ENCODE peak calls at places on chromosomes 6 and 20, in seven cellular contexts. One of them, this sample, is unnamed.

GRCh38 chr6:90895299-90896164 is 308.7 kb upstream of the MAP3K7 start:
- DNase-seq in progenitor cell of endocrine pancreas: no peak
- DNase-seq in choroid plexus epithelial cell: no peak
- DNase-seq in H1: no peak
- DNase-seq in epithelial cell of esophagus: no peak
- DNase-seq in heart right ventricle: no peak
- DNase-seq in activated CD8-positive, alpha-beta T cell treated with anti-CD3 and anti-CD28 coated beads for 36 hours: no peak
- DNase-seq in this sample: no peak

GRCh38 chr6:28922841-28923317 is 906 bp downstream of the TRIM27 start:
- DNase-seq in heart right ventricle: peak
- DNase-seq in activated CD8-positive, alpha-beta T cell treated with anti-CD3 and anti-CD28 coated beads for 36 hours: peak
- DNase-seq in choroid plexus epithelial cell: peak
- DNase-seq in epithelial cell of esophagus: peak
- DNase-seq in H1: no peak
- DNase-seq in progenitor cell of endocrine pancreas: peak
- DNase-seq in this sample: peak

GRCh38 chr20:63850689-63851547 is 10.4 kb upstream of the ABHD16B start:
- DNase-seq in activated CD8-positive, alpha-beta T cell treated with anti-CD3 and anti-CD28 coated beads for 36 hours: peak
- DNase-seq in epithelial cell of esophagus: no peak
- DNase-seq in heart right ventricle: no peak
- DNase-seq in H1: no peak
- DNase-seq in progenitor cell of endocrine pancreas: no peak
- DNase-seq in choroid plexus epithelial cell: no peak
- DNase-seq in this sample: peak

GRCh38 chr20:50110141-50111047 is 2.6 kb downstream of the UBE2V1 start:
- DNase-seq in choroid plexus epithelial cell: peak
- DNase-seq in progenitor cell of endocrine pancreas: no peak
- DNase-seq in activated CD8-positive, alpha-beta T cell treated with anti-CD3 and anti-CD28 coated beads for 36 hours: peak
- DNase-seq in H1: no peak
- DNase-seq in heart right ventricle: no peak
- DNase-seq in epithelial cell of esophagus: peak
- DNase-seq in this sample: peak

GRCh38 chr6:68167604-68168003 is 467.5 kb upstream of the ADGRB3 start:
- DNase-seq in heart right ventricle: no peak
- DNase-seq in activated CD8-positive, alpha-beta T cell treated with anti-CD3 and anti-CD28 coated beads for 36 hours: no peak
- DNase-seq in choroid plexus epithelial cell: no peak
- DNase-seq in epithelial cell of esophagus: no peak
- DNase-seq in H1: no peak
- DNase-seq in progenitor cell of endocrine pancreas: no peak
- DNase-seq in this sample: no peak

GRCh38 chr6:152952045-152952444 is 30.8 kb downstream of the FBXO5 start:
- DNase-seq in activated CD8-positive, alpha-beta T cell treated with anti-CD3 and anti-CD28 coated beads for 36 hours: peak
- DNase-seq in choroid plexus epithelial cell: peak
- DNase-seq in progenitor cell of endocrine pancreas: no peak
- DNase-seq in epithelial cell of esophagus: no peak
- DNase-seq in H1: peak
- DNase-seq in heart right ventricle: no peak
- DNase-seq in this sample: no peak

GRCh38 chr20:13817342-13817741 is 32.5 kb downstream of the NDUFAF5 start:
- DNase-seq in epithelial cell of esophagus: peak
- DNase-seq in choroid plexus epithelial cell: peak
- DNase-seq in H1: no peak
- DNase-seq in progenitor cell of endocrine pancreas: no peak
- DNase-seq in heart right ventricle: no peak
- DNase-seq in activated CD8-positive, alpha-beta T cell treated with anti-CD3 and anti-CD28 coated beads for 36 hours: no peak
- DNase-seq in this sample: no peak

GRCh38 chr6:50180646-50181045 is 130.9 kb upstream of the DEFB112 start:
- DNase-seq in progenitor cell of endocrine pancreas: no peak
- DNase-seq in epithelial cell of esophagus: no peak
- DNase-seq in choroid plexus epithelial cell: no peak
- DNase-seq in H1: no peak
- DNase-seq in heart right ventricle: no peak
- DNase-seq in activated CD8-positive, alpha-beta T cell treated with anti-CD3 and anti-CD28 coated beads for 36 hours: no peak
- DNase-seq in this sample: no peak

GRCh38 chr20:47725248-47725973 is 59.9 kb downstream of the SULF2 start:
- DNase-seq in activated CD8-positive, alpha-beta T cell treated with anti-CD3 and anti-CD28 coated beads for 36 hours: peak
- DNase-seq in heart right ventricle: peak
- DNase-seq in H1: peak
- DNase-seq in progenitor cell of endocrine pancreas: peak
- DNase-seq in epithelial cell of esophagus: peak
- DNase-seq in choroid plexus epithelial cell: peak
- DNase-seq in this sample: peak

GRCh38 chr6:150624199-150624598 is 24.5 kb downstream of the PLEKHG1 start:
- DNase-seq in H1: no peak
- DNase-seq in progenitor cell of endocrine pancreas: no peak
- DNase-seq in heart right ventricle: no peak
- DNase-seq in epithelial cell of esophagus: no peak
- DNase-seq in choroid plexus epithelial cell: no peak
- DNase-seq in activated CD8-positive, alpha-beta T cell treated with anti-CD3 and anti-CD28 coated beads for 36 hours: no peak
- DNase-seq in this sample: no peak

GRCh38 chr6:43776115-43776798 is 6.2 kb downstream of the VEGFA start:
- DNase-seq in activated CD8-positive, alpha-beta T cell treated with anti-CD3 and anti-CD28 coated beads for 36 hours: no peak
- DNase-seq in epithelial cell of esophagus: no peak
- DNase-seq in choroid plexus epithelial cell: no peak
- DNase-seq in H1: no peak
- DNase-seq in progenitor cell of endocrine pancreas: no peak
- DNase-seq in heart right ventricle: no peak
- DNase-seq in this sample: peak

GRCh38 chr20:23244916-23245552 is 105.6 kb upstream of the NXT1 start:
- DNase-seq in heart right ventricle: no peak
- DNase-seq in H1: no peak
- DNase-seq in choroid plexus epithelial cell: no peak
- DNase-seq in activated CD8-positive, alpha-beta T cell treated with anti-CD3 and anti-CD28 coated beads for 36 hours: no peak
- DNase-seq in progenitor cell of endocrine pancreas: no peak
- DNase-seq in epithelial cell of esophagus: no peak
- DNase-seq in this sample: no peak

GRCh38 chr6:2432258-2432657 is 186.9 kb upstream of the GMDS start:
- DNase-seq in progenitor cell of endocrine pancreas: no peak
- DNase-seq in H1: no peak
- DNase-seq in epithelial cell of esophagus: peak
- DNase-seq in activated CD8-positive, alpha-beta T cell treated with anti-CD3 and anti-CD28 coated beads for 36 hours: no peak
- DNase-seq in choroid plexus epithelial cell: peak
- DNase-seq in heart right ventricle: no peak
- DNase-seq in this sample: no peak

GRCh38 chr6:170147056-170147787 is 143.7 kb downstream of the DLL1 start:
- DNase-seq in epithelial cell of esophagus: no peak
- DNase-seq in progenitor cell of endocrine pancreas: no peak
- DNase-seq in choroid plexus epithelial cell: no peak
- DNase-seq in heart right ventricle: no peak
- DNase-seq in H1: no peak
- DNase-seq in activated CD8-positive, alpha-beta T cell treated with anti-CD3 and anti-CD28 coated beads for 36 hours: peak
- DNase-seq in this sample: no peak

GRCh38 chr6:2848851-2849250 is 7.2 kb upstream of the SERPINB1 start:
- DNase-seq in H1: no peak
- DNase-seq in progenitor cell of endocrine pancreas: no peak
- DNase-seq in activated CD8-positive, alpha-beta T cell treated with anti-CD3 and anti-CD28 coated beads for 36 hours: peak
- DNase-seq in epithelial cell of esophagus: peak
- DNase-seq in choroid plexus epithelial cell: no peak
- DNase-seq in heart right ventricle: no peak
- DNase-seq in this sample: no peak

GRCh38 chr20:1860446-1860845 is 34.8 kb upstream of the SIRPA start:
- DNase-seq in progenitor cell of endocrine pancreas: no peak
- DNase-seq in epithelial cell of esophagus: peak
- DNase-seq in activated CD8-positive, alpha-beta T cell treated with anti-CD3 and anti-CD28 coated beads for 36 hours: no peak
- DNase-seq in choroid plexus epithelial cell: peak
- DNase-seq in heart right ventricle: no peak
- DNase-seq in H1: no peak
- DNase-seq in this sample: no peak

GRCh38 chr6:119742188-119742803 is 392.7 kb upstream of the MAN1A1 start:
- DNase-seq in activated CD8-positive, alpha-beta T cell treated with anti-CD3 and anti-CD28 coated beads for 36 hours: peak
- DNase-seq in heart right ventricle: peak
- DNase-seq in H1: no peak
- DNase-seq in epithelial cell of esophagus: peak
- DNase-seq in progenitor cell of endocrine pancreas: peak
- DNase-seq in choroid plexus epithelial cell: peak
- DNase-seq in this sample: peak

GRCh38 chr6:308307-308706 is 16.0 kb downstream of the DUSP22 start:
- DNase-seq in heart right ventricle: no peak
- DNase-seq in activated CD8-positive, alpha-beta T cell treated with anti-CD3 and anti-CD28 coated beads for 36 hours: no peak
- DNase-seq in epithelial cell of esophagus: no peak
- DNase-seq in H1: no peak
- DNase-seq in choroid plexus epithelial cell: no peak
- DNase-seq in progenitor cell of endocrine pancreas: no peak
- DNase-seq in this sample: no peak

DNA sequence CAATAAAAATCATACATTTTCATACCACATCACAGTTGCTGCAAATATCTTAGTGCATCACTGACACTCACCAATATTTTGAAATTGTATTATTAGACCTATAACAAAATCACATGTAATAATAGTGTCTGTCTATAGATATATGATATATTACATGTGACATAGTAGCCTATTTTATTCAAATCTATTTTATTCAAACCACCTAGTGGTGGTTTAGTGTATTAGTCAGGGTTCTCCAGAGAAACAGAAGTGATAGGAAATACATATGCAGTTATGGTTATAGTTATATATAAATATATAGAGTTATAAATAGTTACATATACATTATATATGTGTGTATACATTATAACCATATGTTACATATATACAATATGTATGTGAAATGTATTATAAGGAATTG is 366.5 kb upstream of the ARID1B start:
- DNase-seq in choroid plexus epithelial cell: no peak
- DNase-seq in progenitor cell of endocrine pancreas: no peak
- DNase-seq in activated CD8-positive, alpha-beta T cell treated with anti-CD3 and anti-CD28 coated beads for 36 hours: no peak
- DNase-seq in heart right ventricle: no peak
- DNase-seq in epithelial cell of esophagus: no peak
- DNase-seq in H1: no peak
- DNase-seq in this sample: no peak
- TF ChIP-seq CTCF in choroid plexus epithelial cell: peak
- TF ChIP-seq CTCF in progenitor cell of endocrine pancreas: peak
- TF ChIP-seq CTCF in activated CD8-positive, alpha-beta T cell treated with anti-CD3 and anti-CD28 coated beads for 36 hours: peak
- TF ChIP-seq CTCF in heart right ventricle: peak
- TF ChIP-seq CTCF in epithelial cell of esophagus: peak
- TF ChIP-seq CTCF in H1: no peak
- TF ChIP-seq CTCF in this sample: no peak

DNA sequence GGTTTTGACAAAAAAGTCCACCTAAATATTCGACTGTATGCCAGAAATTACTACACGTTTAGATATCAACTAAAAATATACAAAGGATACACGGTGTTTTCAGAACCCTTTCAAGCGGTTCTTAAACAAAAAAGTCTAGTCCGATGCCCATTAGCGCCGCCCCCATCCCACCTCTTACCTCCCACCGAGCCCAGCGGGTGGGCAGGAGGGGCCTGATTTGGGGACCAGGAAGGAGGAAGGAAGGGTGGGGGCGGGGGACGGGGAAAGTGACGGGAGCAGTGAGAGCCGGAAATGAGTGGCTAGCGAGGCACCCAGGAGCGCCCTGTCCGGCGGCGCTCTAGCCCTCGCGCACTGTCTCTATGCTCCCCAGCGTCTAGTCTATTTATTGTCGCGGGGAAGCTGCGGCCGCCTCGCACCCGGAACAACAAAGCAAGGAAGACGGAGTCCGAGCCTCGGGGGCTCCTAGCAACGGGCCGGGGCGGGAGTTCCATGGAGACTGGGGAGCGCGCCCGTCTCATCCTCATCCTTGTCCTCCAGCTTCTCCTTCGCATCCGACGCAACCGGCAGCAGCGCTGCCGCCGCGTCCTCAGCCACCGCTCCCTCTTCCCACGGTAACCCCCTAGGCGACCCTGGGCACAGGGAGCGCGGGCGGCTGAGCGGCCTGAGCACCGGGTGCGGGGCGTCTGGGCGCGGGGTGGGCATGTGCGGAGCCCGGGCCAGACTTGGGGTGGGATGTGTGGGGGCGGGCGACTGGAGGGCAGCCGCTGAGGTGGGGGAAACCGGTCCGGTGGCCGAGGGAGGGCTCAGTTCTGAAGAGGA is at the start of gene TBPL1:
- DNase-seq in activated CD8-positive, alpha-beta T cell treated with anti-CD3 and anti-CD28 coated beads for 36 hours: peak
- DNase-seq in progenitor cell of endocrine pancreas: peak
- DNase-seq in epithelial cell of esophagus: peak
- DNase-seq in heart right ventricle: peak
- DNase-seq in choroid plexus epithelial cell: peak
- DNase-seq in H1: peak
- DNase-seq in this sample: peak
- TF ChIP-seq CTCF in activated CD8-positive, alpha-beta T cell treated with anti-CD3 and anti-CD28 coated beads for 36 hours: no peak
- TF ChIP-seq CTCF in progenitor cell of endocrine pancreas: no peak
- TF ChIP-seq CTCF in epithelial cell of esophagus: no peak
- TF ChIP-seq CTCF in heart right ventricle: no peak
- TF ChIP-seq CTCF in choroid plexus epithelial cell: no peak
- TF ChIP-seq CTCF in H1: no peak
- TF ChIP-seq CTCF in this sample: no peak

GRCh38 chr6:30037182-30037788 is 23.8 kb upstream of the POLR1H start:
- DNase-seq in H1: no peak
- DNase-seq in choroid plexus epithelial cell: peak
- DNase-seq in activated CD8-positive, alpha-beta T cell treated with anti-CD3 and anti-CD28 coated beads for 36 hours: no peak
- DNase-seq in epithelial cell of esophagus: peak
- DNase-seq in heart right ventricle: no peak
- DNase-seq in progenitor cell of endocrine pancreas: no peak
- DNase-seq in this sample: peak
- TF ChIP-seq CTCF in H1: no peak
- TF ChIP-seq CTCF in choroid plexus epithelial cell: peak
- TF ChIP-seq CTCF in activated CD8-positive, alpha-beta T cell treated with anti-CD3 and anti-CD28 coated beads for 36 hours: peak
- TF ChIP-seq CTCF in epithelial cell of esophagus: peak
- TF ChIP-seq CTCF in heart right ventricle: peak
- TF ChIP-seq CTCF in progenitor cell of endocrine pancreas: peak
- TF ChIP-seq CTCF in this sample: peak

GRCh38 chr6:129567374-129567773 is 142.6 kb downstream of the ARHGAP18 start:
- DNase-seq in H1: peak
- DNase-seq in activated CD8-positive, alpha-beta T cell treated with anti-CD3 and anti-CD28 coated beads for 36 hours: peak
- DNase-seq in epithelial cell of esophagus: peak
- DNase-seq in heart right ventricle: no peak
- DNase-seq in progenitor cell of endocrine pancreas: no peak
- DNase-seq in choroid plexus epithelial cell: peak
- DNase-seq in this sample: peak
- TF ChIP-seq CTCF in H1: no peak
- TF ChIP-seq CTCF in activated CD8-positive, alpha-beta T cell treated with anti-CD3 and anti-CD28 coated beads for 36 hours: peak
- TF ChIP-seq CTCF in epithelial cell of esophagus: peak
- TF ChIP-seq CTCF in heart right ventricle: peak
- TF ChIP-seq CTCF in progenitor cell of endocrine pancreas: peak
- TF ChIP-seq CTCF in choroid plexus epithelial cell: peak
- TF ChIP-seq CTCF in this sample: peak

GRCh38 chr20:45981261-45981660 is 9.3 kb upstream of the ZNF335 start:
- DNase-seq in activated CD8-positive, alpha-beta T cell treated with anti-CD3 and anti-CD28 coated beads for 36 hours: no peak
- DNase-seq in epithelial cell of esophagus: no peak
- DNase-seq in H1: no peak
- DNase-seq in choroid plexus epithelial cell: no peak
- DNase-seq in heart right ventricle: no peak
- DNase-seq in progenitor cell of endocrine pancreas: no peak
- DNase-seq in this sample: no peak

GRCh38 chr20:45983279-45983743 is 11.3 kb upstream of the ZNF335 start:
- DNase-seq in activated CD8-positive, alpha-beta T cell treated with anti-CD3 and anti-CD28 coated beads for 36 hours: no peak
- DNase-seq in choroid plexus epithelial cell: peak
- DNase-seq in epithelial cell of esophagus: peak
- DNase-seq in progenitor cell of endocrine pancreas: no peak
- DNase-seq in H1: no peak
- DNase-seq in heart right ventricle: no peak
- DNase-seq in this sample: no peak

GRCh38 chr20:45987108-45987780 is 15.2 kb upstream of the ZNF335 start:
- DNase-seq in epithelial cell of esophagus: peak
- DNase-seq in progenitor cell of endocrine pancreas: peak
- DNase-seq in choroid plexus epithelial cell: peak
- DNase-seq in heart right ventricle: peak
- DNase-seq in activated CD8-positive, alpha-beta T cell treated with anti-CD3 and anti-CD28 coated beads for 36 hours: peak
- DNase-seq in H1: no peak
- DNase-seq in this sample: peak

DNA sequence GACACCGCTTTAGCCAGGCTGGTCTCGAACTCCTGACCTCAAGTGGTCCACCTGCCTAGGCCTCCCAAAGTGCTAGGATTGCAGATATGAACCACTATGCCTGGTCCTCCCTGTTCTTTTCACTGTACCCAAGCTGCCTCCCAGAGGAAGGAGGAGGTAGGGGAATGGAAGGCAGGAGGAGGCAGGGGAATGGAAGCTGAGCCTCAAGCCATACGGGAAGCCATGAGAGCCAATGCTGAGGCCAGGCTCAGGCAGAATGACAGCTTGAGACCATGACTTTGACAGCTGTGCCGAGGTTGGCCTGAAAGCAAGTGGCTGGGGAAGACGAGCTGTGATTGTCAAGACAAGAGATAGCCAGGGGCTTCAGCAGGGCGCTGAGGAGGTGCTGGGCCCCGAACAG is 13.6 kb upstream of the ZNF335 start:
- DNase-seq in H1: no peak
- DNase-seq in progenitor cell of endocrine pancreas: no peak
- DNase-seq in activated CD8-positive, alpha-beta T cell treated with anti-CD3 and anti-CD28 coated beads for 36 hours: no peak
- DNase-seq in epithelial cell of esophagus: peak
- DNase-seq in choroid plexus epithelial cell: peak
- DNase-seq in heart right ventricle: no peak
- DNase-seq in this sample: no peak
- TF ChIP-seq CTCF in H1: peak
- TF ChIP-seq CTCF in progenitor cell of endocrine pancreas: no peak
- TF ChIP-seq CTCF in activated CD8-positive, alpha-beta T cell treated with anti-CD3 and anti-CD28 coated beads for 36 hours: no peak
- TF ChIP-seq CTCF in epithelial cell of esophagus: peak
- TF ChIP-seq CTCF in choroid plexus epithelial cell: peak
- TF ChIP-seq CTCF in heart right ventricle: no peak
- TF ChIP-seq CTCF in this sample: no peak